ENCODE peak calls at places on chromosomes 7 and 10, in nine cellular contexts. J is HCT116, H is GM23338, L is K562, Y is vagina, S is SK-N-SH, C is sigmoid colon, Z is H1, A is transverse colon. X is an unnamed sample.
A peak's percentile ranks its signal among the peaks of the same experiment; 100 is the strongest.

GRCh38 chr7:112362796-112363195 is 87.5 kb upstream of the IFRD1 start:
- DNase-seq in J (no peak), H (peak; percentile 33), L (no peak), Y (no peak), S (no peak), C (no peak), Z (no peak), A (no peak), X (no peak)

GRCh38 chr10:35192645-35193249 is 66.1 kb downstream of the CREM start:
- DNase-seq in J (no peak), H (no peak), L (no peak), Y (no peak), S (no peak), C (no peak), Z (no peak), A (no peak), X (no peak)

GRCh38 chr10:10794056-10794455 is 223.6 kb upstream of the CELF2 start:
- DNase-seq in J (no peak), H (no peak), L (no peak), Y (no peak), S (no peak), C (no peak), Z (no peak), A (no peak), X (no peak)

GRCh38 chr7:132782777-132783633 is 206.7 kb upstream of the PLXNA4 start:
- DNase-seq in J (no peak), H (no peak), L (no peak), Y (no peak), S (no peak), C (no peak), Z (no peak), A (no peak), X (no peak)

GRCh38 chr7:65004575-65004974 is 1.9 kb downstream of the ERV3-1 start:
- DNase-seq in J (no peak), H (no peak), L (peak; percentile 20), Y (no peak), S (no peak), C (no peak), Z (no peak), A (no peak), X (no peak)

GRCh38 chr10:62248465-62248864 is 20.2 kb downstream of the RTKN2 start:
- DNase-seq in J (no peak), H (no peak), L (no peak), Y (no peak), S (no peak), C (no peak), Z (no peak), A (no peak), X (no peak)

GRCh38 chr7:26459794-26460193 is 168.1 kb downstream of the SNX10 start:
- DNase-seq in J (no peak), H (no peak), L (no peak), Y (no peak), S (no peak), C (no peak), Z (no peak), A (no peak), X (no peak)

GRCh38 chr7:17941171-17941490 is 837 bp upstream of the SNX13 start:
- DNase-seq in J (no peak), H (peak; percentile 38), L (no peak), Y (no peak), S (peak; percentile 16), C (no peak), Z (no peak), A (no peak), X (no peak)

GRCh38 chr7:82593780-82594179 is 150.2 kb upstream of the CACNA2D1 start:
- DNase-seq in J (no peak), H (no peak), L (no peak), Y (no peak), S (no peak), C (no peak), Z (no peak), A (no peak), X (no peak)

GRCh38 chr7:39386718-39387117 is 179.5 kb upstream of the YAE1 start:
- DNase-seq in J (no peak), H (peak; percentile 47), L (no peak), Y (no peak), S (no peak), C (no peak), Z (no peak), A (no peak), X (no peak)

GRCh38 chr10:77768046-77768445 is 130.4 kb upstream of the KCNMA1 start:
- DNase-seq in J (no peak), H (no peak), L (no peak), Y (no peak), S (no peak), C (no peak), Z (no peak), A (no peak), X (no peak)

GRCh38 chr10:132746801-132747625 is 38.9 kb downstream of the NKX6-2 start:
- DNase-seq in J (no peak), H (peak; percentile 50), L (no peak), Y (no peak), S (no peak), C (no peak), Z (no peak), A (no peak), X (no peak)

GRCh38 chr10:94066411-94066810 is 72.7 kb downstream of the PLCE1 start:
- DNase-seq in J (no peak), H (peak; percentile 77), L (peak; percentile 9), Y (no peak), S (no peak), C (no peak), Z (no peak), A (no peak), X (no peak)

GRCh38 chr10:132401396-132402168 is 4.6 kb downstream of the PWWP2B start:
- DNase-seq in J (no peak), H (no peak), L (no peak), Y (no peak), S (no peak), C (peak; percentile 69), Z (no peak), A (peak; percentile 89), X (no peak)

GRCh38 chr7:30846378-30846777 is 65.3 kb upstream of the AQP1 start:
- DNase-seq in J (no peak), H (no peak), L (no peak), Y (no peak), S (no peak), C (no peak), Z (no peak), A (peak; percentile 76), X (no peak)

DNA sequence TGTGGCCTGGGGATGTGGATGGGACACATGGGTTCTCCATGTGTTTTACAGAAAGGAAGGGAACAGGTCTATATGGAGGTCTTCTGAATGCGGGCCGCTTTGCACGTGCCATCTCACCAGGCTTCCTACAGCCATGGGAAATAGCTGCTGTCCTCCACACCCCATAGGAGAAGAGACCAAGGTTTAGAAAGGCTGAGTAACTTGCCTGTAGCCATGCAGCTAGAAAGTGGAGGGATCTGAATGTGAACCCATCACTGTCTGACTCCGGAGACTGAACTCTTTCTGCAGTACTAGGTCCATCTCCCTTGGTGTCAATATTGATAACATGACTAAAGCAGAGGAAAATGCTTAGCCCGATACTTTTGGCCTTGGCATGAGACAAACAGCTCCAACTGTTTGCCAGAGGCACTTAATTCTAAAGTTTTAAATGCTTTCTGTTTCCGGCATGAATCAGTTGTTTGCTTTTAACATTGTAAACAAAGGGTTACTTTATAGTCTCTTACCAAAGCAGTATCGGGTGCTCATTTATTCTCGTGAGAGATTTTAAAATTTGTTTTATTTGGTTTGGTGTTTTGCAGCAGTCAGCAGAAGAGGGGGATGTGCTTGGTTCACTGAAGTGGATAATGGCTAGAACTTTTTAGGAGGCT is 64.8 kb upstream of the LOXL4 start:
- DNase-seq in J (no peak), H (no peak), L (no peak), Y (no peak), S (no peak), C (no peak), Z (no peak), A (no peak), X (no peak)
- TF ChIP-seq POLR2AphosphoS5 in J (no peak), H (no peak), L (no peak), Y (no peak), S (no peak), C (no peak), Z (no peak), A (no peak), X (peak; percentile 40)

DNA sequence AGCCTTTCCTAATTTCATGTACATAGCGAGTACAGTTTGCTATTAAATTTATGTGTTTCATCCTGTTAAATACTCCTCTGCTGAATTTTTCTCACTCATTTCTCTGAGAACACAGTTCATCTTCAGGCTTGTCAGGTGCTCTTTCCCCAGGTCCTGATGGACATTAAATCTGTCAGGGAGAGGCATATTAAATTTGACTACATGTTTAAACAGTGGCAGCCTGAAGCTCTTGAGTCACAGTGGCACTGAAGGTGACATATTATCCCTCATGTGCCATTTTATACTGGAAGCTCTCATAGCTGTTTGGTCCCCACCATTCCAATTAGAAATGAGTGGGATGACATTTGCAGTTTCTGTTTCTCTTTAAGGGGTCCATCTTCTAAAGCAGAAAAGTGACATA is 1089.6 kb upstream of the SORCS1 start:
- DNase-seq in J (no peak), H (no peak), L (no peak), Y (no peak), S (no peak), C (no peak), Z (no peak), A (no peak), X (no peak)
- H3K4me1 ChIP-seq in J (no peaks in the 10 kb centered on the region), H (no peaks in the 10 kb centered on the region), L (no peaks in the 10 kb centered on the region), Y (no peaks in the 10 kb centered on the region), S (peaks cover 6% of the 10 kb centered on the region), C (no peaks in the 10 kb centered on the region), Z (no peaks in the 10 kb centered on the region), A (no peaks in the 10 kb centered on the region), X (no peaks in the 10 kb centered on the region)

GRCh38 chr10:109306698-109307097 is 616.6 kb downstream of the XPNPEP1 start:
- DNase-seq in J (no peak), H (no peak), L (no peak), Y (no peak), S (no peak), C (no peak), Z (no peak), A (no peak), X (no peak)

GRCh38 chr10:109308971-109309370 is 614.3 kb downstream of the XPNPEP1 start:
- DNase-seq in J (no peak), H (no peak), L (no peak), Y (no peak), S (no peak), C (no peak), Z (no peak), A (no peak), X (no peak)
- TF ChIP-seq CTCF in J (no peak), H (no peak), L (no peak), Y (no peak), S (no peak), C (no peak), Z (no peak), A (no peak), X (no peak)

DNA sequence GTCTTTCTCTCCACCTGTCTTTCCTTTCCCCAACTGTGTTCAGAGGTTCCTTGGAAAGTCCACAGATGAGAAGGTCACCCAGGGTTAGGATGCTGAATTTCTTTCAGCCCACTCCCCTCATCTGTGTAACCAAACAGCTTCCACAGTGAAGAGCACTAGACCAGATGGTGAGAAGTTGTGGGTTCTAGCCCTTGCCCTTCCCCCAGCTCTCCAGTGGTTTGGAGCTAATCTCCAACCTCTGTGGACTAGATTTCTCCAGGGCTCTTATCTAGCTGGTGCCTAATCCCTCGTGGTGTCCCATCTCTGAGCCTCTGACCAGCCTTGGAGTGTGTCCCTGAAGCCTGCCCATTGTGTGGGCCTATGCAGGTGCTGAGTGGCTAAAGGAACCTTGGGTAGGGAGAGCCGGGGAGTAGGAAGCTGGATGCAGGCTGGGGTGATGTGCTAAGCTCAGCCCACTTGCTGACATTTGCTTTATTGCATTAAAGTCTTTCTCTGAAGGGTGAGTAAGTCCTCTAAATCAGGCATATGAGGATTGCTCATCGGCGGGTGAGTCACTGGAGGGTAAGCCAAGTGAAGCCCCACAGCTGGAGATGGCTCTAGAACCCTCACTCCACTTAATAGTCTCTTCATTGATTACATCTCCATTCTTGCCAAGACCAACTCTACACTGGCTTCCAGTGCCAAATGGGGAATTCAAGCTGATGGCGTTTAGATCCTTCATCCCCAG is 14.9 kb downstream of the DUSP5 start:
- DNase-seq in J (no peak), H (no peak), L (no peak), Y (no peak), S (no peak), C (peak; percentile 62), Z (no peak), A (no peak), X (no peak)
- TF ChIP-seq POLR2AphosphoS5 in J (peak; percentile 60), H (peak; percentile 23), L (no peak), Y (no peak), S (peak; percentile 71), C (no peak), Z (peak; percentile 48), A (no peak), X (no peak)

X was measured in Panc1.